ENCODE peak calls at places on chromosomes 2 and 18, in seven cellular contexts. One of them, this sample, is unnamed.

GRCh38 chr2:3189961-3190360 is 187.7 kb downstream of the EIPR1 start:
- DNase-seq in astrocyte of the spinal cord: no peak
- DNase-seq in retinal pigment epithelial cell: no peak
- DNase-seq in astrocyte of the cerebellum: no peak
- DNase-seq in GM12865: peak
- DNase-seq in GM06990: no peak
- DNase-seq in epithelial cell of esophagus: no peak
- DNase-seq in this sample: no peak

GRCh38 chr18:33444699-33445098 is 4.2 kb upstream of the CCDC178 start:
- DNase-seq in retinal pigment epithelial cell: no peak
- DNase-seq in GM06990: no peak
- DNase-seq in astrocyte of the spinal cord: no peak
- DNase-seq in astrocyte of the cerebellum: no peak
- DNase-seq in GM12865: no peak
- DNase-seq in epithelial cell of esophagus: no peak
- DNase-seq in this sample: no peak

GRCh38 chr2:112884869-112885502 is 26.0 kb upstream of the IL37 start:
- DNase-seq in astrocyte of the cerebellum: no peak
- DNase-seq in GM12865: peak
- DNase-seq in epithelial cell of esophagus: peak
- DNase-seq in retinal pigment epithelial cell: no peak
- DNase-seq in GM06990: peak
- DNase-seq in astrocyte of the spinal cord: no peak
- DNase-seq in this sample: peak

GRCh38 chr2:182163878-182164277 is 178.2 kb downstream of the PPP1R1C start:
- DNase-seq in GM12865: no peak
- DNase-seq in retinal pigment epithelial cell: no peak
- DNase-seq in astrocyte of the spinal cord: no peak
- DNase-seq in GM06990: no peak
- DNase-seq in epithelial cell of esophagus: no peak
- DNase-seq in astrocyte of the cerebellum: no peak
- DNase-seq in this sample: no peak

GRCh38 chr2:215754546-215754945 is 258.8 kb downstream of the MREG start:
- DNase-seq in astrocyte of the spinal cord: no peak
- DNase-seq in GM06990: no peak
- DNase-seq in retinal pigment epithelial cell: no peak
- DNase-seq in astrocyte of the cerebellum: no peak
- DNase-seq in GM12865: no peak
- DNase-seq in epithelial cell of esophagus: no peak
- DNase-seq in this sample: no peak

GRCh38 chr2:221589696-221590095 is 17.6 kb upstream of the EPHA4 start:
- DNase-seq in GM06990: no peak
- DNase-seq in epithelial cell of esophagus: no peak
- DNase-seq in astrocyte of the cerebellum: no peak
- DNase-seq in GM12865: no peak
- DNase-seq in astrocyte of the spinal cord: no peak
- DNase-seq in retinal pigment epithelial cell: no peak
- DNase-seq in this sample: no peak

GRCh38 chr2:136065907-136066306 is 52.0 kb downstream of the CXCR4 start:
- DNase-seq in retinal pigment epithelial cell: no peak
- DNase-seq in astrocyte of the cerebellum: no peak
- DNase-seq in GM12865: no peak
- DNase-seq in GM06990: no peak
- DNase-seq in astrocyte of the spinal cord: no peak
- DNase-seq in epithelial cell of esophagus: no peak
- DNase-seq in this sample: no peak

GRCh38 chr18:23884712-23885375 is 129.7 kb upstream of the TTC39C start:
- DNase-seq in retinal pigment epithelial cell: no peak
- DNase-seq in epithelial cell of esophagus: no peak
- DNase-seq in GM12865: no peak
- DNase-seq in astrocyte of the spinal cord: no peak
- DNase-seq in astrocyte of the cerebellum: no peak
- DNase-seq in GM06990: no peak
- DNase-seq in this sample: no peak

GRCh38 chr2:219957815-219958214 is 330.4 kb downstream of the SLC4A3 start:
- DNase-seq in astrocyte of the cerebellum: no peak
- DNase-seq in GM12865: no peak
- DNase-seq in retinal pigment epithelial cell: no peak
- DNase-seq in GM06990: no peak
- DNase-seq in astrocyte of the spinal cord: no peak
- DNase-seq in epithelial cell of esophagus: no peak
- DNase-seq in this sample: no peak

GRCh38 chr18:78732273-78733210 is 247.1 kb upstream of the SALL3 start:
- DNase-seq in GM06990: no peak
- DNase-seq in astrocyte of the spinal cord: no peak
- DNase-seq in astrocyte of the cerebellum: no peak
- DNase-seq in retinal pigment epithelial cell: no peak
- DNase-seq in GM12865: no peak
- DNase-seq in epithelial cell of esophagus: no peak
- DNase-seq in this sample: no peak

GRCh38 chr2:152925540-152926448 is 207.4 kb downstream of the ARL6IP6 start:
- DNase-seq in astrocyte of the cerebellum: peak
- DNase-seq in epithelial cell of esophagus: peak
- DNase-seq in retinal pigment epithelial cell: peak
- DNase-seq in GM06990: peak
- DNase-seq in GM12865: peak
- DNase-seq in astrocyte of the spinal cord: peak
- DNase-seq in this sample: peak

GRCh38 chr2:38260469-38260868 is 116.6 kb downstream of the ATL2 start:
- DNase-seq in astrocyte of the cerebellum: no peak
- DNase-seq in epithelial cell of esophagus: no peak
- DNase-seq in astrocyte of the spinal cord: no peak
- DNase-seq in retinal pigment epithelial cell: no peak
- DNase-seq in GM06990: no peak
- DNase-seq in GM12865: peak
- DNase-seq in this sample: no peak

GRCh38 chr2:67974564-67975430 is 88.0 kb downstream of the C1D start:
- DNase-seq in retinal pigment epithelial cell: peak
- DNase-seq in epithelial cell of esophagus: peak
- DNase-seq in astrocyte of the cerebellum: no peak
- DNase-seq in GM06990: no peak
- DNase-seq in astrocyte of the spinal cord: peak
- DNase-seq in GM12865: no peak
- DNase-seq in this sample: no peak

GRCh38 chr2:102276549-102277201 is 34.7 kb upstream of the IL1RL1 start:
- DNase-seq in GM06990: no peak
- DNase-seq in GM12865: no peak
- DNase-seq in epithelial cell of esophagus: no peak
- DNase-seq in astrocyte of the cerebellum: no peak
- DNase-seq in astrocyte of the spinal cord: no peak
- DNase-seq in retinal pigment epithelial cell: no peak
- DNase-seq in this sample: no peak

GRCh38 chr2:228597032-228597431 is 415.5 kb upstream of the SPHKAP start:
- DNase-seq in astrocyte of the spinal cord: no peak
- DNase-seq in GM06990: no peak
- DNase-seq in retinal pigment epithelial cell: no peak
- DNase-seq in astrocyte of the cerebellum: no peak
- DNase-seq in GM12865: no peak
- DNase-seq in epithelial cell of esophagus: no peak
- DNase-seq in this sample: no peak

DNA sequence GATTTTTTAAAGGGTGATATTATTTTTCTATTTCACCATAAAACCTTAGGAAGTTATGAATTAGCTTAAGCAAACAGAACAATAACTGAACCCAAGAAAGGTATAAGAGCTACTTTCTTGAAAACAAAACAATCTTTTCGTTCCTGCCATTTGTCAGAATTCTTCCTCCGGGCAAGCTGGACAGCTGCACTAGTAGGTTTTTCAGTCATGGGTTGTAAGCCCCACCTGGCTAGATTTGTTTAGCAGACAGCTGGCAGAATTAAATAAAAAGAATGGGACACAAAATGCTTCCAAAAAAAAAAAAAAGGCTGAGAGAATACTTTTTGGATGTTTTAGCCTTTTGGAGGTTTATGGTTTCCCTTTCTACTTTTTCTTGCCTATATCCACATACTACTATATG is 694.1 kb downstream of the ARHGAP15 start:
- DNase-seq in retinal pigment epithelial cell: no peak
- DNase-seq in astrocyte of the cerebellum: no peak
- DNase-seq in epithelial cell of esophagus: no peak
- DNase-seq in GM06990: no peak
- DNase-seq in astrocyte of the spinal cord: no peak
- DNase-seq in GM12865: no peak
- DNase-seq in this sample: no peak
- H3K4me3 ChIP-seq in retinal pigment epithelial cell: no peak
- H3K4me3 ChIP-seq in astrocyte of the cerebellum: no peak
- H3K4me3 ChIP-seq in epithelial cell of esophagus: no peak
- H3K4me3 ChIP-seq in GM06990: no peak
- H3K4me3 ChIP-seq in astrocyte of the spinal cord: no peak
- H3K4me3 ChIP-seq in GM12865: no peak
- H3K4me3 ChIP-seq in this sample: no peak

DNA sequence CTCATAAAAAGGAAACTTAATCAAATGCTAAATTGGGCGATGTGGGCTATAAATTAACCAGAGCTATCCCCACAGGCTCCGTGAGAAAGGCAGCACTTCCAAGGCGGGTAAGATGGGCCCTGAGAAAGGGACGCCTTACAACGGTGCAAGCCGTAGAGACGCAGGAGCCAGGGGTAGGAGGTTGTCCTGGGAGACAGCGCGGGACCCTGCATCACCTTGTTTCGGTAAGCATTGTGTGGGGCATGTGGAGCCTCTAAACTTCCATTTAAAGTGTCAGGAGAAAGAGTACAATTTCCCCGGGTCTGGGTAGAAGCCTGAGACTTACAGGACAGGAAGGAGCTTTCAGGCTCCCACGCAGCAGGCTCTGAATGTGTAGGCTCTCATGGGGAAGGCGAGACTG is 1.2 kb upstream of the PER2 start:
- DNase-seq in retinal pigment epithelial cell: no peak
- DNase-seq in GM12865: peak
- DNase-seq in astrocyte of the spinal cord: no peak
- DNase-seq in GM06990: peak
- DNase-seq in astrocyte of the cerebellum: no peak
- DNase-seq in epithelial cell of esophagus: no peak
- DNase-seq in this sample: no peak
- H3K4me3 ChIP-seq in retinal pigment epithelial cell: peak
- H3K4me3 ChIP-seq in GM12865: peak
- H3K4me3 ChIP-seq in astrocyte of the spinal cord: peak
- H3K4me3 ChIP-seq in GM06990: peak
- H3K4me3 ChIP-seq in astrocyte of the cerebellum: peak
- H3K4me3 ChIP-seq in epithelial cell of esophagus: peak
- H3K4me3 ChIP-seq in this sample: peak

DNA sequence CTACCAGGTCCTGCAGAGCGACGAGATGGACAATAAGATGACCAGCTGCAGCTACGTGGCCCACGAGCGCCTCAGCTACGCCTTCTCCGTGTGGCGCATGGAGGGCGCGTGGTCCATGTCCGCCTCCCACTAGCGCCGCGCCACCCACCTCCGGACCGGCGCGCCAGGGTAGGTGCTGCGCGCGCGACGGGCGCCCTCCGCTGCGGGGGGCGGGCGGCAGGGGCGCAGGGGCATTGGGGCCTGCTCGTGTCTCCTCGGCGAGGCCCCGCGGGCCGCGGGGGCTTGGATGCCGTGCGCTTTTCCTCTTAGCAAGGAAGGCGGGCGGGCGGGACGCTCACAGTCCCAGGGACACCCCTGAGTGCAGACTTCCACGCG is 668 bp downstream of the TWIST2 start:
- DNase-seq in GM06990: no peak
- DNase-seq in retinal pigment epithelial cell: no peak
- DNase-seq in epithelial cell of esophagus: no peak
- DNase-seq in astrocyte of the spinal cord: no peak
- DNase-seq in GM12865: no peak
- DNase-seq in astrocyte of the cerebellum: no peak
- DNase-seq in this sample: no peak
- H3K4me3 ChIP-seq in GM06990: no peak
- H3K4me3 ChIP-seq in retinal pigment epithelial cell: peak
- H3K4me3 ChIP-seq in epithelial cell of esophagus: peak
- H3K4me3 ChIP-seq in astrocyte of the spinal cord: peak
- H3K4me3 ChIP-seq in GM12865: no peak
- H3K4me3 ChIP-seq in astrocyte of the cerebellum: peak
- H3K4me3 ChIP-seq in this sample: no peak

GRCh38 chr2:161556440-161556839 is 67.8 kb upstream of the SLC4A10 start:
- DNase-seq in retinal pigment epithelial cell: peak
- DNase-seq in epithelial cell of esophagus: no peak
- DNase-seq in GM12865: no peak
- DNase-seq in GM06990: no peak
- DNase-seq in astrocyte of the spinal cord: no peak
- DNase-seq in astrocyte of the cerebellum: no peak
- DNase-seq in this sample: no peak

GRCh38 chr2:161552015-161552414 is 72.2 kb upstream of the SLC4A10 start:
- DNase-seq in GM06990: no peak
- DNase-seq in astrocyte of the spinal cord: no peak
- DNase-seq in retinal pigment epithelial cell: no peak
- DNase-seq in GM12865: no peak
- DNase-seq in epithelial cell of esophagus: no peak
- DNase-seq in astrocyte of the cerebellum: no peak
- DNase-seq in this sample: no peak

GRCh38 chr2:161557538-161557937 is 66.7 kb upstream of the SLC4A10 start:
- DNase-seq in astrocyte of the cerebellum: no peak
- DNase-seq in retinal pigment epithelial cell: no peak
- DNase-seq in GM06990: no peak
- DNase-seq in epithelial cell of esophagus: no peak
- DNase-seq in GM12865: no peak
- DNase-seq in astrocyte of the spinal cord: no peak
- DNase-seq in this sample: no peak

DNA sequence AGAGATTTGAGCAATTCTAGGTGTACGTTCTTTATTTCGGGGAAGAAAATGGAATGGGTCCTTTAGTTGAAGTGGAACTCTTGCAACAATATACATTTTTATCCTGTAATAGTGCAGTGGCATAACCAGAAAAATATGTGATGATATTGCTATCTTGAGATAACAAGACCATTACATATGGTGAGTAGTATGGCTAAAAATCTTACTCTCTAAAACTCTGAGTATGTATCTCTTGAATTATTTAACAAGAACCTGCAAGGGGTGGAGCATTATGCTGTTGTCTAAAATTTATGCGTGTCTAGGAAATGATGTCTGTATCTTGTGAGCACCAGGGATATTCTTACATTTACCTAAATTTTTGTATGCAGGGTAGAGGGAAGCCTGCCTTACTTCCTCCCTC is 68.4 kb upstream of the SLC4A10 start:
- DNase-seq in epithelial cell of esophagus: no peak
- DNase-seq in astrocyte of the spinal cord: no peak
- DNase-seq in retinal pigment epithelial cell: no peak
- DNase-seq in astrocyte of the cerebellum: no peak
- DNase-seq in GM12865: no peak
- DNase-seq in GM06990: no peak
- DNase-seq in this sample: no peak
- H3K4me3 ChIP-seq in epithelial cell of esophagus: no peak
- H3K4me3 ChIP-seq in astrocyte of the spinal cord: no peak
- H3K4me3 ChIP-seq in retinal pigment epithelial cell: no peak
- H3K4me3 ChIP-seq in astrocyte of the cerebellum: no peak
- H3K4me3 ChIP-seq in GM12865: no peak
- H3K4me3 ChIP-seq in GM06990: no peak
- H3K4me3 ChIP-seq in this sample: no peak